ENCODE peak calls at places on chromosomes 13 and 19, in four cellular contexts. G is K562, Z is HEK293T, P is HepG2. F is an unnamed sample.

GRCh38 chr13:93345061-93345460 is 118.5 kb downstream of the GPC6 start:
- DNase-seq in G (no peak), Z (no peak), P (no peak), F (no peak)

GRCh38 chr19:37905936-37906867 is at the start of gene WDR87:
- DNase-seq in G (peak), Z (peak), P (peak), F (peak)

GRCh38 chr19:33954686-33955085 is 158.0 kb downstream of the KCTD15 start:
- DNase-seq in G (no peak), Z (no peak), P (no peak), F (no peak)

GRCh38 chr19:4042731-4043082 is 24.0 kb downstream of the ZBTB7A start:
- DNase-seq in G (no peak), Z (no peak), P (no peak), F (no peak)

GRCh38 chr19:47699360-47699917 is 13.8 kb upstream of the EHD2 start:
- DNase-seq in G (peak), Z (peak), P (peak), F (peak)

GRCh38 chr19:46605356-46605821 is 4.3 kb downstream of the CALM3 start:
- DNase-seq in G (no peak), Z (no peak), P (no peak), F (peak)

GRCh38 chr13:27636624-27637288 is 15.1 kb downstream of the POLR1D start:
- DNase-seq in G (no peak), Z (no peak), P (no peak), F (no peak)

GRCh38 chr19:53960886-53961285 is 1.9 kb upstream of the CACNG8 start:
- DNase-seq in G (no peak), Z (no peak), P (no peak), F (no peak)

GRCh38 chr13:43110036-43110435 is 86.7 kb downstream of the DNAJC15 start:
- DNase-seq in G (no peak), Z (no peak), P (no peak), F (no peak)

GRCh38 chr13:70023506-70023905 is 84.1 kb upstream of the ATXN8OS start:
- DNase-seq in G (no peak), Z (no peak), P (no peak), F (no peak)

GRCh38 chr13:21034602-21035190 is 26.7 kb downstream of the LATS2 start:
- DNase-seq in G (no peak), Z (no peak), P (no peak), F (peak)

GRCh38 chr13:24244802-24245201 is 64.6 kb upstream of the C1QTNF9 start:
- DNase-seq in G (no peak), Z (no peak), P (no peak), F (no peak)

GRCh38 chr19:927044-927706 is 1.3 kb downstream of the ARID3A start:
- DNase-seq in G (peak), Z (no peak), P (peak), F (peak)

GRCh38 chr19:2424686-2425621 is 2.4 kb downstream of the TIMM13 start:
- DNase-seq in G (peak), Z (no peak), P (no peak), F (peak)

GRCh38 chr13:49997935-49998334 is 1.1 kb downstream of the TRIM13 start:
- DNase-seq in G (no peak), Z (no peak), P (no peak), F (no peak)

GRCh38 chr19:2251577-2252480 is 2.7 kb downstream of the AMH start:
- DNase-seq in G (no peak), Z (no peak), P (no peak), F (no peak)

GRCh38 chr19:19539738-19540703 is 2.0 kb downstream of the CILP2 start:
- DNase-seq in G (peak), Z (peak), P (no peak), F (peak)

GRCh38 chr19:44718441-44719261 is 19.7 kb downstream of the CEACAM16 start:
- DNase-seq in G (no peak), Z (no peak), P (peak), F (peak)

GRCh38 chr19:45558399-45558878 is 26.2 kb downstream of the OPA3 start:
- DNase-seq in G (peak), Z (peak), P (peak), F (peak)

GRCh38 chr13:73901324-73902068 is 232.7 kb downstream of the KLF12 start:
- DNase-seq in G (no peak), Z (no peak), P (no peak), F (no peak)

GRCh38 chr19:15173746-15174404 is 26.9 kb downstream of the NOTCH3 start:
- DNase-seq in G (peak), Z (no peak), P (peak), F (no peak)

GRCh38 chr13:50589651-50590054 is 253.8 kb downstream of the DLEU7 start:
- DNase-seq in G (no peak), Z (no peak), P (no peak), F (no peak)

GRCh38 chr13:32905063-32905863 is 111.0 kb upstream of the KL start:
- DNase-seq in G (no peak), Z (no peak), P (no peak), F (no peak)

GRCh38 chr19:41895745-41896580 is 13.0 kb downstream of the ARHGEF1 start:
- DNase-seq in G (no peak), Z (no peak), P (no peak), F (no peak)

GRCh38 chr13:43478178-43478577 is 308.6 kb downstream of the ENOX1 start:
- DNase-seq in G (no peak), Z (no peak), P (no peak), F (no peak)

GRCh38 chr13:32309812-32310706 is 5.1 kb downstream of the ZAR1L start:
- DNase-seq in G (peak), Z (peak), P (peak), F (no peak)

GRCh38 chr19:45104658-45105384 is 11.8 kb downstream of the PPP1R37 start:
- DNase-seq in G (no peak), Z (no peak), P (no peak), F (no peak)

GRCh38 chr13:97109841-97110492 is 112.2 kb upstream of the MBNL2 start:
- DNase-seq in G (peak), Z (peak), P (peak), F (peak)

DNA sequence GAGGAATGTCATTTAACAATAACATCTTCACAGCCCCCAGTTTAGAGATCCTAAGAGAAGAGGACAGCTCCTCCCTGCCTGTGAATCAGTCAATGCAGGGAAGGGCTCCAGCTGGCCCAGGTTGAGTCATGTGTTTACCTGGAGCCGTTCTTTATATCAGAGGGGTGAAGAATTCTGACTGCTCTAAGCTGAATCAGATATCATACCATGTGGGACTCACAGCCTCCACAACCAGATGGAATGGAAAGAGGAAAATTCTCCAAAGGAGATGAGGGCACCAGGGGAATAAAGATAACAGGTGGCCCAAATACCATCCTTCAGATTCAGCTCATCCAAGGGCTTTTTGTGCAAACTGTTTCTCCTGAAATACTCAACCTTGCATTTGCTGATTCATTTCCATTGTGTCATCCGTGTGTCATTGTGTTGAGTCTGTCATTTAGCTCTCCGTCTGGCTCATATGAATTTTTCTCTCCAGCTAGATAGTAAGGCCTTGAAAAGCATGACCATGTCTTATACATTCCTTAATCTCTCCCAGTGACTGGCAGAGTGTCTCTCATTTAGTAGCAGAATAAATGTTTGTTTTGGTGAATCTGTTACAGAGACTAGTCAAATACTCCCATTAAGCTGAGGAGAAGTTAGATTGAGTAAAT is 217.9 kb downstream of the RFC3 start:
- DNase-seq in G (no peak), Z (no peak), P (peak), F (no peak)
- TF ChIP-seq ELF4 in G (no peak), Z (no peak), P (no peak), F (no peak)

GRCh38 chr19:55700813-55701212 is 25.8 kb downstream of the EPN1 start:
- DNase-seq in G (no peak), Z (no peak), P (no peak), F (no peak)

GRCh38 chr19:55704494-55705245 is 29.6 kb downstream of the EPN1 start:
- DNase-seq in G (no peak), Z (no peak), P (no peak), F (no peak)

GRCh38 chr19:55702131-55702627 is 27.2 kb downstream of the EPN1 start:
- DNase-seq in G (peak), Z (no peak), P (no peak), F (no peak)

GRCh38 chr19:55705972-55706371 is 30.9 kb downstream of the EPN1 start:
- DNase-seq in G (no peak), Z (no peak), P (no peak), F (no peak)

GRCh38 chr19:55703790-55704215 is 28.8 kb downstream of the EPN1 start:
- DNase-seq in G (peak), Z (peak), P (no peak), F (peak)
- TF ChIP-seq SP1 in G (no peak), Z (no peak), P (no peak), F (no peak)

GRCh38 chr13:101520672-101521071 is 68.2 kb downstream of the ITGBL1 start:
- DNase-seq in G (no peak), Z (no peak), P (no peak), F (no peak)
- TF ChIP-seq ELF4 in G (no peak), Z (no peak), P (no peak), F (no peak)

GRCh38 chr13:44760434-44760833 is 184.3 kb upstream of the TSC22D1 start:
- DNase-seq in G (no peak), Z (no peak), P (no peak), F (no peak)

GRCh38 chr13:44758595-44759221 is 182.6 kb upstream of the TSC22D1 start:
- DNase-seq in G (no peak), Z (no peak), P (peak), F (no peak)

GRCh38 chr13:44757671-44758070 is 181.5 kb upstream of the TSC22D1 start:
- DNase-seq in G (no peak), Z (no peak), P (no peak), F (no peak)

GRCh38 chr13:44759222-44759721 is 183.1 kb upstream of the TSC22D1 start:
- DNase-seq in G (no peak), Z (no peak), P (no peak), F (no peak)

DNA sequence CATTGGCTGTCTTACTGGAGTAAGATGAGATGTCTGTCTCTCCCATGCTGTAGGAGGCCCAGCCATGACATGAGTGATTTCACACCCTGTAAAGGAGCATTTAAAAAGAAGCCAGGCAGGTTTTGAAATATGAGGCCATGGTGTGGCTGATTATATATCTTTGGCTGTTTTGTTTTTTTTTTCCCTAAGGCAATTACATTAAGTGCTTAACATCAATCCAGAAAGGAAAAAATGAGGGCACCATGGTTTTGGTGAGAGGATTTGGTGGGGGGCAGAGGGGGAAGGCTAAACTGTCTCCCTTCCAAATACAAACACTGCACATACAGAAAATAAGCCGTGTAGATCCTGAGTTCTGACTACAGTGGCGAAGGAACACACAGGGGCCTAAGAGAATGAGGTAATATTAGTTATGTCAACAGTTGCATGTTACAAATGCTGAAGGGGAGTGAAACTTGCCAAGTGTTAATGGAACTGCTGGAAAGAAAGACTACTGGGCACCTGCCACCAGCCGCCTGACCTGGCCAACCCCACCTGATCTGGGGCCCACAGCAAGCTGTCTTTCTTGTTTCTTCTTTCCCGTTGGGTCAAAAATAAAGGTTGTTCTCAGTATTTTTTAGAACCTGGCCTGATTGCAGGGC is 183.7 kb upstream of the TSC22D1 start:
- DNase-seq in G (no peak), Z (peak), P (peak), F (no peak)
- TF ChIP-seq SP1 in G (no peak), Z (no peak), P (no peak), F (no peak)

DNA sequence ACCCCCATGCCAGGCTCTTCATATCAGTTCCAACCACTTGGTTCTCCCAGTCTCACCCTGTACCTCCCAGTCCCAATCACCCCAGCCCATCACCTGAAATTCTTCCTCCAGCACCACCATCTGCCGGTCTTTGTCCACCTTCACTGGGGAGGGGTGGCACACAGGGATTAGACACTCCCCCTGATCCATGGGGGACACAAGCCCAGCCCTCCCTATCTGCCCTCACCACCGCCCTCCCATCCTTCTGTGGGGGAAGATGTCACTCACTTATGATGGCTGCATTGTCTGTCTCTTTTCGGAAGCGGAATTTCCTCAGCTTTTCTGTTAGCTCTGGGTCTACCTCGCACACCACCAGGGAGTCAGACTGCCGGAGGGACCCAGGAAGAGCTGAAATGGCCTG is 675 bp downstream of the GMFG start:
- DNase-seq in G (peak), Z (no peak), P (no peak), F (no peak)
- TF ChIP-seq ELF4 in G (no peak), Z (no peak), P (no peak), F (no peak)

GRCh38 chr13:48263196-48263595 is 30.2 kb downstream of the ITM2B start:
- DNase-seq in G (no peak), Z (no peak), P (no peak), F (no peak)
- TF ChIP-seq SP1 in G (no peak), Z (no peak), P (no peak), F (no peak)